ENCODE peak calls at places on chromosomes 16 and 17, in six cellular contexts. One of them, this sample, is unnamed.

GRCh38 chr16:850668-851067 is 50.1 kb upstream of the GNG13 start:
- DNase-seq in heart left ventricle: no peak
- DNase-seq in fibroblast of lung: no peak
- DNase-seq in body of pancreas: no peak
- DNase-seq in DND-41: no peak
- DNase-seq in mesendoderm: no peak
- DNase-seq in this sample: no peak

GRCh38 chr16:8537691-8538342 is 52.5 kb downstream of the TMEM114 start:
- DNase-seq in heart left ventricle: no peak
- DNase-seq in fibroblast of lung: no peak
- DNase-seq in body of pancreas: peak; percentile 83
- DNase-seq in DND-41: no peak
- DNase-seq in mesendoderm: no peak
- DNase-seq in this sample: no peak

GRCh38 chr17:45440161-45440859 is 7.6 kb upstream of the ARHGAP27 start:
- DNase-seq in heart left ventricle: no peak
- DNase-seq in fibroblast of lung: peak; percentile 7
- DNase-seq in body of pancreas: peak; percentile 32
- DNase-seq in DND-41: no peak
- DNase-seq in mesendoderm: peak; percentile 77
- DNase-seq in this sample: no peak

GRCh38 chr17:3965123-3965800 is 1.0 kb upstream of the ATP2A3 start:
- DNase-seq in heart left ventricle: peak; percentile 65
- DNase-seq in fibroblast of lung: peak; percentile 25
- DNase-seq in body of pancreas: peak; percentile 84
- DNase-seq in DND-41: peak; percentile 92
- DNase-seq in mesendoderm: peak; percentile 90
- DNase-seq in this sample: peak; percentile 87

GRCh38 chr17:31122746-31123145 is 28.0 kb downstream of the NF1 start:
- DNase-seq in heart left ventricle: no peak
- DNase-seq in fibroblast of lung: no peak
- DNase-seq in body of pancreas: no peak
- DNase-seq in DND-41: no peak
- DNase-seq in mesendoderm: no peak
- DNase-seq in this sample: no peak

GRCh38 chr16:11303405-11304138 is 22.4 kb upstream of the PRM1 start:
- DNase-seq in heart left ventricle: no peak
- DNase-seq in fibroblast of lung: no peak
- DNase-seq in body of pancreas: peak; percentile 38
- DNase-seq in DND-41: no peak
- DNase-seq in mesendoderm: no peak
- DNase-seq in this sample: no peak

GRCh38 chr17:40443988-40444899 is 994 bp downstream of the IGFBP4 start:
- DNase-seq in heart left ventricle: no peak
- DNase-seq in fibroblast of lung: peak; percentile 37
- DNase-seq in body of pancreas: no peak
- DNase-seq in DND-41: peak; percentile 48
- DNase-seq in mesendoderm: peak; percentile 43
- DNase-seq in this sample: no peak

GRCh38 chr17:10875984-10876555 is 38.2 kb upstream of the PIRT start:
- DNase-seq in heart left ventricle: no peak
- DNase-seq in fibroblast of lung: peak; percentile 1
- DNase-seq in body of pancreas: peak; percentile 36
- DNase-seq in DND-41: peak; percentile 24
- DNase-seq in mesendoderm: peak; percentile 71
- DNase-seq in this sample: peak; percentile 30

GRCh38 chr17:67026341-67026740 is 18.0 kb upstream of the CACNG1 start:
- DNase-seq in heart left ventricle: no peak
- DNase-seq in fibroblast of lung: peak; percentile 44
- DNase-seq in body of pancreas: no peak
- DNase-seq in DND-41: no peak
- DNase-seq in mesendoderm: peak; percentile 30
- DNase-seq in this sample: no peak

GRCh38 chr16:55494994-55495421 is 13.9 kb upstream of the LPCAT2 start:
- DNase-seq in heart left ventricle: no peak
- DNase-seq in fibroblast of lung: peak; percentile 95
- DNase-seq in body of pancreas: peak; percentile 72
- DNase-seq in DND-41: no peak
- DNase-seq in mesendoderm: peak; percentile 66
- DNase-seq in this sample: no peak

GRCh38 chr17:79912552-79913330 is 73.5 kb upstream of the CBX4 start:
- DNase-seq in heart left ventricle: no peak
- DNase-seq in fibroblast of lung: no peak
- DNase-seq in body of pancreas: no peak
- DNase-seq in DND-41: no peak
- DNase-seq in mesendoderm: no peak
- DNase-seq in this sample: no peak

GRCh38 chr17:81387235-81388060 is 7.8 kb upstream of the BAHCC1 start:
- DNase-seq in heart left ventricle: peak; percentile 71
- DNase-seq in fibroblast of lung: peak; percentile 56
- DNase-seq in body of pancreas: peak; percentile 64
- DNase-seq in DND-41: peak; percentile 16
- DNase-seq in mesendoderm: peak; percentile 43
- DNase-seq in this sample: no peak

GRCh38 chr16:17927015-17927414 is 409.5 kb downstream of the NPIPA8 start:
- DNase-seq in heart left ventricle: no peak
- DNase-seq in fibroblast of lung: no peak
- DNase-seq in body of pancreas: no peak
- DNase-seq in DND-41: no peak
- DNase-seq in mesendoderm: peak; percentile 3
- DNase-seq in this sample: no peak

GRCh38 chr16:72083778-72084404 is 9.5 kb downstream of the TXNL4B start:
- DNase-seq in heart left ventricle: no peak
- DNase-seq in fibroblast of lung: no peak
- DNase-seq in body of pancreas: no peak
- DNase-seq in DND-41: no peak
- DNase-seq in mesendoderm: no peak
- DNase-seq in this sample: no peak

GRCh38 chr16:49345829-49346228 is 27.8 kb upstream of the C16orf78 start:
- DNase-seq in heart left ventricle: no peak
- DNase-seq in fibroblast of lung: no peak
- DNase-seq in body of pancreas: no peak
- DNase-seq in DND-41: peak; percentile 71
- DNase-seq in mesendoderm: peak; percentile 49
- DNase-seq in this sample: no peak

GRCh38 chr16:84864266-84864955 is 44.6 kb downstream of the CRISPLD2 start:
- DNase-seq in heart left ventricle: no peak
- DNase-seq in fibroblast of lung: no peak
- DNase-seq in body of pancreas: no peak
- DNase-seq in DND-41: no peak
- DNase-seq in mesendoderm: no peak
- DNase-seq in this sample: no peak

GRCh38 chr17:47702391-47702995 is 8.5 kb downstream of the TBKBP1 start:
- DNase-seq in heart left ventricle: no peak
- DNase-seq in fibroblast of lung: no peak
- DNase-seq in body of pancreas: no peak
- DNase-seq in DND-41: no peak
- DNase-seq in mesendoderm: no peak
- DNase-seq in this sample: no peak

GRCh38 chr17:8192070-8192815 is 2.3 kb upstream of the BORCS6 start:
- DNase-seq in heart left ventricle: peak; percentile 89
- DNase-seq in fibroblast of lung: peak; percentile 87
- DNase-seq in body of pancreas: peak; percentile 93
- DNase-seq in DND-41: peak; percentile 87
- DNase-seq in mesendoderm: peak; percentile 98
- DNase-seq in this sample: peak; percentile 50

GRCh38 chr16:89908236-89908635 is 10.4 kb upstream of the MC1R start:
- DNase-seq in heart left ventricle: no peak
- DNase-seq in fibroblast of lung: no peak
- DNase-seq in body of pancreas: no peak
- DNase-seq in DND-41: no peak
- DNase-seq in mesendoderm: no peak
- DNase-seq in this sample: no peak

GRCh38 chr16:4264546-4264945 is 8.3 kb downstream of the TFAP4 start:
- DNase-seq in heart left ventricle: peak; percentile 44
- DNase-seq in fibroblast of lung: no peak
- DNase-seq in body of pancreas: no peak
- DNase-seq in DND-41: no peak
- DNase-seq in mesendoderm: no peak
- DNase-seq in this sample: no peak

GRCh38 chr16:57910726-57911125 is 60.2 kb downstream of the CNGB1 start:
- DNase-seq in heart left ventricle: no peak
- DNase-seq in fibroblast of lung: no peak
- DNase-seq in body of pancreas: no peak
- DNase-seq in DND-41: no peak
- DNase-seq in mesendoderm: no peak
- DNase-seq in this sample: no peak

GRCh38 chr16:57903656-57904055 is 67.3 kb downstream of the CNGB1 start:
- DNase-seq in heart left ventricle: no peak
- DNase-seq in fibroblast of lung: no peak
- DNase-seq in body of pancreas: no peak
- DNase-seq in DND-41: no peak
- DNase-seq in mesendoderm: no peak
- DNase-seq in this sample: no peak

GRCh38 chr16:57908409-57908987 is 62.4 kb downstream of the CNGB1 start:
- DNase-seq in heart left ventricle: no peak
- DNase-seq in fibroblast of lung: no peak
- DNase-seq in body of pancreas: no peak
- DNase-seq in DND-41: no peak
- DNase-seq in mesendoderm: peak; percentile 25
- DNase-seq in this sample: no peak

GRCh38 chr16:57904101-57904500 is 66.8 kb downstream of the CNGB1 start:
- DNase-seq in heart left ventricle: no peak
- DNase-seq in fibroblast of lung: no peak
- DNase-seq in body of pancreas: no peak
- DNase-seq in DND-41: no peak
- DNase-seq in mesendoderm: no peak
- DNase-seq in this sample: no peak

DNA sequence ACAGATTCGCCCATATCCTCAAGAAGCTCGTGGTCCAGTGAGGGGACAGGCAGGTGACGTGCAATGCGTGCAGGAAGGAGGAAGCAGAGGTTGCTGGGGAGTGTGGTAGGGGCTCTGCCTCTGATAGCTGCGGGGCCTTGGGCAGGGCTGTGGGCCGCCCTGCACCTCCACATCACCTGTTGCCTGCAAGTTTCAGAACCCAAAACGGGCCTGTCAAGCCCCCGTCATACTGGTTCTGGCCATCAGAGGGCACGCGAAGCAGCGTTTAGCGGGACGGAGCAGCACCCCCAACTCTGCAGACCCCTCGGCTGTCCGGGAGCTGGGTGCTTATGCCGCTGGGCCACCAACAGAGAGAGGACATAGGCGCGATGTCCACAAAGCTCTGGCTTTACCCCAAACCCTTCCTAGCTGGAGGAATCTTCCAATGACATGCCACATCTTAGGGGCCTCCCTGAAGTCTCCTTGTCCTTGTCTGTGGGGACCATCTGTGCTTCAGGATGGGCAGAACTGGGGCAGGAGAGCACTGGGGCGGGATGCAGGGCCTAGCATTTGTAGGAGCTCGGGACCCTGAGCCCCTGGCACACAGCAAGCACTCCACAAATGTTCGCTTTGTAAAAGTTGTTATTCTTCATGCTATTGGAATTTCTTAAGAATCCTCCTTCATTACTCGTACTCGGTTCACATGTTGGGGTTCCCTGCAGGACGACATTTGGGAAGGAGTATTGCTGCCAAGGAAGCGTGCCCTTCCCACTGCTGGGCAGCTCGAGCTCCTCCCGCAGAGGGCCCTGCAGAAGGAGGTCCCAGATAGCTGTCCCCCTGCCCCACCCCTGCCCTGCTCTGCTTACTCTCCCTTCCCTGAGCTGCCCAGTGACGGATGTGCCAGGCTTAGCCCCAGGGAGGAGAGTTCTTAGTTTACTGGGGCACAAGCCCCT is 64.3 kb downstream of the CNGB1 start:
- DNase-seq in heart left ventricle: no peak
- DNase-seq in fibroblast of lung: peak; percentile 23
- DNase-seq in body of pancreas: no peak
- DNase-seq in DND-41: peak; percentile 12
- DNase-seq in mesendoderm: no peak
- DNase-seq in this sample: no peak
- H3K27me3 ChIP-seq in heart left ventricle: no peaks in the 10 kb centered on the region
- H3K27me3 ChIP-seq in fibroblast of lung: peaks cover 5% of the 10 kb centered on the region
- H3K27me3 ChIP-seq in body of pancreas: no peaks in the 10 kb centered on the region
- H3K27me3 ChIP-seq in DND-41: peaks cover 9% of the 10 kb centered on the region
- H3K27me3 ChIP-seq in mesendoderm: no peaks in the 10 kb centered on the region
- H3K27me3 ChIP-seq in this sample: no peaks in the 10 kb centered on the region

GRCh38 chr17:2783310-2784030 is 12.8 kb upstream of the RAP1GAP2 start:
- DNase-seq in heart left ventricle: no peak
- DNase-seq in fibroblast of lung: no peak
- DNase-seq in body of pancreas: no peak
- DNase-seq in DND-41: no peak
- DNase-seq in mesendoderm: no peak
- DNase-seq in this sample: no peak

GRCh38 chr17:2779545-2779944 is 16.7 kb upstream of the RAP1GAP2 start:
- DNase-seq in heart left ventricle: no peak
- DNase-seq in fibroblast of lung: no peak
- DNase-seq in body of pancreas: no peak
- DNase-seq in DND-41: no peak
- DNase-seq in mesendoderm: no peak
- DNase-seq in this sample: no peak

GRCh38 chr17:2782030-2782429 is 14.2 kb upstream of the RAP1GAP2 start:
- DNase-seq in heart left ventricle: no peak
- DNase-seq in fibroblast of lung: peak; percentile 59
- DNase-seq in body of pancreas: no peak
- DNase-seq in DND-41: no peak
- DNase-seq in mesendoderm: peak; percentile 32
- DNase-seq in this sample: no peak

GRCh38 chr17:2780256-2780655 is 16.0 kb upstream of the RAP1GAP2 start:
- DNase-seq in heart left ventricle: no peak
- DNase-seq in fibroblast of lung: no peak
- DNase-seq in body of pancreas: no peak
- DNase-seq in DND-41: no peak
- DNase-seq in mesendoderm: no peak
- DNase-seq in this sample: no peak

GRCh38 chr17:2780931-2781454 is 15.2 kb upstream of the RAP1GAP2 start:
- DNase-seq in heart left ventricle: no peak
- DNase-seq in fibroblast of lung: no peak
- DNase-seq in body of pancreas: no peak
- DNase-seq in DND-41: no peak
- DNase-seq in mesendoderm: no peak
- DNase-seq in this sample: no peak
- H3K27me3 ChIP-seq in heart left ventricle: peaks cover 13% of the 10 kb centered on the region
- H3K27me3 ChIP-seq in fibroblast of lung: peaks cover 9% of the 10 kb centered on the region
- H3K27me3 ChIP-seq in body of pancreas: no peaks in the 10 kb centered on the region
- H3K27me3 ChIP-seq in DND-41: peaks cover 12% of the 10 kb centered on the region
- H3K27me3 ChIP-seq in mesendoderm: no peaks in the 10 kb centered on the region
- H3K27me3 ChIP-seq in this sample: no peaks in the 10 kb centered on the region

GRCh38 chr16:56640076-56640475 is 1.6 kb downstream of the MT1A start:
- DNase-seq in heart left ventricle: no peak
- DNase-seq in fibroblast of lung: no peak
- DNase-seq in body of pancreas: no peak
- DNase-seq in DND-41: no peak
- DNase-seq in mesendoderm: no peak
- DNase-seq in this sample: no peak
- H3K27me3 ChIP-seq in heart left ventricle: peaks cover 5% of the 10 kb centered on the region
- H3K27me3 ChIP-seq in fibroblast of lung: peaks cover 5% of the 10 kb centered on the region
- H3K27me3 ChIP-seq in body of pancreas: no peaks in the 10 kb centered on the region
- H3K27me3 ChIP-seq in DND-41: peaks cover 44% of the 10 kb centered on the region
- H3K27me3 ChIP-seq in mesendoderm: peaks cover 90% of the 10 kb centered on the region
- H3K27me3 ChIP-seq in this sample: peaks cover 37% of the 10 kb centered on the region

DNA sequence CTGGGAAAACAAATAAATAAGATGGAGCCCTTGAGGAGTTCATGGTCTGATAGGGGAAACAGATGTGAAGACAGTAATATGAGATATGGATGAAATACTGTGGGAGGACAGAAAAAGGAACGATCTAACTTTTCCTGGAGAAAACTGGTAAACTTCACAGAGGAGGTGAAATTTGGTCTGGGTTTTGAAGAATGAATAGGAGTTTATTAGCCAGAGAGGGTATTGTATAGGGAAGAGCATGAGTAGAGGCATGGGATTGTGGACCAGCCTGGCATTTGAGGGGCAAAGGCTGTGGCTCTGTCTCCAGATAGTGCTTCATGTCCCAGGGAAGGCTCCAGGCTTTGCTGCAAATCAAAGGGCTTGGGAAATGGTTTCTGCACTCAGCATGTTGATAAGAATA is 1.6 kb downstream of the LPO start:
- DNase-seq in heart left ventricle: no peak
- DNase-seq in fibroblast of lung: no peak
- DNase-seq in body of pancreas: no peak
- DNase-seq in DND-41: no peak
- DNase-seq in mesendoderm: no peak
- DNase-seq in this sample: no peak
- H3K27me3 ChIP-seq in heart left ventricle: peaks cover 4% of the 10 kb centered on the region
- H3K27me3 ChIP-seq in fibroblast of lung: peaks cover 18% of the 10 kb centered on the region
- H3K27me3 ChIP-seq in body of pancreas: no peaks in the 10 kb centered on the region
- H3K27me3 ChIP-seq in DND-41: peaks cover 59% of the 10 kb centered on the region
- H3K27me3 ChIP-seq in mesendoderm: no peaks in the 10 kb centered on the region
- H3K27me3 ChIP-seq in this sample: peaks cover 19% of the 10 kb centered on the region